ENCODE peak calls at places on chromosomes 7 and 10, in nine cellular contexts. Z is astrocyte of the cerebellum, W is pancreas, X is BJ, O is sigmoid colon, V is fibroblast of lung, I is AG04449, A is breast epithelium, B is IMR-90. K is an unnamed sample.
A peak's percentile ranks its signal among the peaks of the same experiment; 100 is the strongest.

GRCh38 chr7:105011771-105012502 is 2.1 kb upstream of the KMT2E start:
- DNase-seq in A (no peak), B (no peak), I (no peak), Z (no peak), O (peak; percentile 75), X (no peak), W (no peak), V (no peak), K (no peak)

GRCh38 chr10:30059209-30060107 is at the start of gene JCAD:
- DNase-seq in O (peak; percentile 89), X (no peak), V (no peak), A (peak; percentile 30), I (no peak), Z (no peak), W (peak; percentile 87), B (no peak), K (no peak)

GRCh38 chr7:7157177-7157886 is 25.0 kb upstream of the C1GALT1 start:
- DNase-seq in A (no peak), W (no peak), O (no peak), I (peak; percentile 76), X (peak; percentile 68), Z (peak; percentile 54), V (peak; percentile 93), B (peak; percentile 58), K (no peak)

GRCh38 chr7:39336457-39336856 is 229.7 kb upstream of the YAE1 start:
- DNase-seq in X (no peak), Z (no peak), O (no peak), B (no peak), V (peak; percentile 58), W (no peak), I (no peak), A (no peak), K (no peak)

GRCh38 chr7:41912851-41913580 is 210.1 kb upstream of the INHBA start:
- DNase-seq in A (no peak), V (peak; percentile 51), Z (no peak), O (no peak), I (peak; percentile 53), X (no peak), B (peak; percentile 59), W (no peak), K (no peak)

GRCh38 chr10:19453967-19454366 is 362.3 kb upstream of the PLXDC2 start:
- DNase-seq in Z (no peak), X (no peak), W (no peak), V (no peak), I (no peak), B (no peak), A (no peak), O (no peak), K (no peak)

GRCh38 chr7:151435103-151435916 is 4.6 kb downstream of the CRYGN start:
- DNase-seq in W (peak; percentile 76), X (no peak), A (no peak), O (peak; percentile 51), V (no peak), I (no peak), B (no peak), Z (no peak), K (no peak)

GRCh38 chr10:88974012-88974411 is 16.6 kb upstream of the FAS start:
- DNase-seq in X (no peak), W (no peak), A (no peak), B (peak; percentile 47), O (no peak), V (peak; percentile 64), I (no peak), Z (no peak), K (no peak)

GRCh38 chr10:14381475-14381874 is 50.8 kb upstream of the FRMD4A start:
- DNase-seq in A (no peak), B (no peak), V (no peak), W (no peak), I (no peak), X (no peak), O (no peak), Z (no peak), K (no peak)

GRCh38 chr10:65482848-65483247 is 1443.0 kb upstream of the LRRTM3 start:
- DNase-seq in X (no peak), B (no peak), W (no peak), I (no peak), V (no peak), A (no peak), Z (no peak), O (no peak), K (no peak)

GRCh38 chr7:134527979-134528371 is 608 bp downstream of the AKR1B10 start:
- DNase-seq in O (no peak), B (peak; percentile 86), I (peak; percentile 64), W (no peak), X (peak; percentile 13), A (no peak), V (peak; percentile 81), Z (peak; percentile 55), K (peak; percentile 17)

GRCh38 chr10:127375423-127375822 is 173.7 kb upstream of the NPS start:
- DNase-seq in B (peak; percentile 57), I (no peak), O (no peak), W (no peak), Z (no peak), V (no peak), X (no peak), A (no peak), K (no peak)

GRCh38 chr10:127376071-127376470 is 173.0 kb upstream of the NPS start:
- DNase-seq in O (no peak), A (no peak), Z (no peak), W (no peak), B (no peak), X (no peak), I (no peak), V (no peak), K (no peak)

GRCh38 chr10:127374901-127375300 is 174.2 kb upstream of the NPS start:
- DNase-seq in B (no peak), O (no peak), A (no peak), W (no peak), I (no peak), V (no peak), Z (no peak), X (no peak), K (no peak)

GRCh38 chr10:127374074-127374680 is 174.9 kb upstream of the NPS start:
- DNase-seq in B (no peak), Z (no peak), A (no peak), V (no peak), O (no peak), W (no peak), I (no peak), X (no peak), K (no peak)

DNA sequence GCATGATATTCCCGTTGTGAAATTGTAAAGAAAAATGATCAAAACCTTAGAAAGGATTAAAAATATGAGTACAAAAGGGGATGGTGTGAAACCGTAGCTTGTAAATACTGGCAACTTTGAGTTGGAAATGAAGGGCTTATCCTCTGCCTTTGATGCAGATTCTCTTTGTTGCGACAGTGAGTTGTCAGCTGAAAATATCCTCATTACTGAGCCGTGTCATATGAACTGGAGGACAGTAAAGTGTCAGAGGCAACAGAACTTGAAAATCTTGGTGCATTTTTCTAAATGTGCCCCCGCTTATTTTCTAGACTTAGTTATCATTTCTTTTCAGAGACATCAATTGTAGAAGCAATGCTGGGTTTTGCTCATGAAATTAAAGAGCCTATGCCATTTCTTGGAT is 170.5 kb upstream of the NPS start:
- DNase-seq in B (no peak), X (no peak), O (no peak), V (no peak), A (no peak), Z (no peak), I (no peak), W (no peak), K (no peak)
- TF ChIP-seq CTCF in B (no peak), X (no peak), O (no peak), V (no peak), A (no peak), Z (no peak), I (no peak), W (no peak), K (no peak)

DNA sequence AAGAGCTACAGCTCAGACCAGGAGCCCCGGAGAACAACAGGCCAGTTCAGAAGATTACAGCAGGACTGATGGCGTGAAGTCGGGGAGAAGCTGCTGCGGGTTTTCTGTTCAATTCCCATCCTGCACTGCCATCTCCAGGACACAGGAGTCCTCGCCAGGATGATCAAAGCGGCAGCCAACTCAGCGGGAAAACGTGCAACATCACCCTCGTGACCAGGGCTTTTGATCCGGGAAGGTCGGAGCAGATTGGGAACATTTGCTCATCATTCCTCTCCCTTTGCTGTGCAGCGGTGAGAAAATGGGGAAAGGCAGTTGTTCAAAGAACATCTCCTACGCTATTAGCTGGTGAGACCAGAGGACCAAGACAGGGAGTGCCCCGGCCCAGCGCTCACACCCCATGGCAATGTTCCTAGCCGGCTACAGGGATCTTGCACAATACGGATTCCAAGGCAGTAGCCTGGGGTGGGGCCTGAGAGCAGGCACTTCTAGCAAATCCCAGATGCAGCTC is 50.4 kb upstream of the FOXK1 start:
- DNase-seq in A (peak; percentile 68), W (no peak), O (peak; percentile 96), B (peak; percentile 91), X (peak; percentile 57), Z (peak; percentile 85), I (peak; percentile 60), V (peak; percentile 87), K (peak; percentile 86)
- H3K4me3 ChIP-seq in A (peak overlapping the region; percentile 36), W (no peak overlapping the region), O (peak overlapping the region; percentile 34), B (peak overlapping the region; percentile 42), X (peak overlapping the region; percentile 40), Z (peak overlapping the region; percentile 25), I (peak overlapping the region; percentile 53), V (peak overlapping the region; percentile 32), K (peak overlapping the region; percentile 47)

DNA sequence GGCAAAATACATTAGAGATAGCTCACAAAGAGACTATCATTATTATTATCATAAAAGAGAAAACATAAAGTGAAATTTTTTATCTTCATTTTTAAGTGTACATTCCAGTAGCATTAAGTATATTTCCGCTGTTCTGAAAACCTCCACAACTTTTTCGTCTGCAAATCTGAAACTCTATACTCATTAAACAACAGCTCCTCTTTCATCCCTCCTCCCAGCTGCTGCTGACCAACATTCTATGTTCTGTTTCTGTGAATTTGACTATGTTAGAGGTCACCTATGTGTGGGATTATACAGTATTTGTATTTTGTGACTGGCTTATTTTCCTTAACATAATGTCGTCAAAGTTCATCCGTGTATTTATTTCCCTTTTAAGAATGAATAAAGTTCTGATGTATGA is 429.3 kb upstream of the TPK1 start:
- DNase-seq in A (no peak), V (no peak), X (no peak), I (no peak), W (no peak), Z (no peak), O (no peak), B (no peak), K (no peak)
- TF ChIP-seq CTCF in A (no peak), V (no peak), X (no peak), I (no peak), W (no peak), Z (no peak), O (no peak), B (no peak), K (no peak)

DNA sequence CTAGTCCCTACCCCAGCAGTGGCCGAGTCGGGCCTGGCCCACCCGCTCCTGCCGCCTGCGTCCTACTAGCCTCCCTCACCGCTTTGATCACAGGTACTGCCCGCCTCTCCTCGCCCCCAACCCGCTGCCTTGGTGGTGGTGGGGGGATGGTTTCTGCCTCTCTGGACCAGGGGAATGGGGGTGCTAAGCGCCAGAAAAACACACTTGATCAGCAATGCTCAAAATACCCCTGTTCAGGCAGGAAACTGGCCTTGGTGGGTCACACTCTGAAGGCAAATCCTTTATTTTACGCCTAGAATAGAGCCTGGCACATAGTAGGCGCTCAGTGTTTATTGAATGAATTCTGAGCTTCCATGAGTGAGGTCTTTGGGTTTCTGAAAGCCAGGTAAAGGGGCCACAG is 1.0 kb upstream of the CRTAC1 start:
- DNase-seq in O (no peak), A (no peak), X (no peak), B (no peak), Z (no peak), W (no peak), I (no peak), V (no peak), K (no peak)
- H3K4me3 ChIP-seq in O (no peak overlapping the region), A (no peak overlapping the region), X (no peak overlapping the region), B (no peak overlapping the region), Z (no peak overlapping the region), W (no peak overlapping the region), I (no peak overlapping the region), V (no peak overlapping the region), K (no peak overlapping the region)

K was measured in retinal pigment epithelial cell.